ENCODE peak calls at places on chromosomes 1 and 21, in five cellular contexts. I is H9, W is neuronal stem cell, P is H1, V is mesenchymal stem cell. Y is an unnamed sample.

GRCh38 chr1:221801773-221802516 is 60.1 kb upstream of the DUSP10 start:
- DNase-seq in I (no peak), W (no peak), P (peak), V (peak), Y (no peak)

GRCh38 chr1:55823521-55824296 is 608.5 kb upstream of the USP24 start:
- DNase-seq in I (no peak), W (no peak), P (no peak), V (peak), Y (peak)

GRCh38 chr1:93692451-93692861 is 10.8 kb upstream of the BCAR3 start:
- DNase-seq in I (no peak), W (no peak), P (no peak), V (no peak), Y (no peak)

GRCh38 chr21:28627261-28627660 is 365.4 kb downstream of the LTN1 start:
- DNase-seq in I (no peak), W (no peak), P (no peak), V (no peak), Y (no peak)

GRCh38 chr1:161721738-161722343 is 497 bp downstream of the FCRLB start:
- DNase-seq in I (no peak), W (no peak), P (no peak), V (peak), Y (peak)

GRCh38 chr1:55412060-55412459 is 196.9 kb upstream of the USP24 start:
- DNase-seq in I (no peak), W (no peak), P (no peak), V (no peak), Y (no peak)

GRCh38 chr1:198756470-198756869 is 117.6 kb downstream of the PTPRC start:
- DNase-seq in I (no peak), W (no peak), P (no peak), V (peak), Y (no peak)

GRCh38 chr1:31593136-31593665 is 16.9 kb downstream of the TINAGL1 start:
- DNase-seq in I (no peak), W (no peak), P (no peak), V (no peak), Y (no peak)

GRCh38 chr1:1197551-1198422 is 8.6 kb downstream of the TNFRSF18 start:
- DNase-seq in I (peak), W (no peak), P (peak), V (no peak), Y (no peak)

GRCh38 chr1:51664412-51665240 is 47.7 kb downstream of the OSBPL9 start:
- DNase-seq in I (no peak), W (no peak), P (no peak), V (peak), Y (no peak)

GRCh38 chr1:9807541-9807940 is 16.2 kb downstream of the CLSTN1 start:
- DNase-seq in I (peak), W (no peak), P (no peak), V (no peak), Y (no peak)

GRCh38 chr1:62271137-62271536 is 48.1 kb downstream of the KANK4 start:
- DNase-seq in I (no peak), W (no peak), P (no peak), V (no peak), Y (no peak)

GRCh38 chr1:179021873-179022272 is 3.8 kb upstream of the FAM20B start:
- DNase-seq in I (no peak), W (no peak), P (no peak), V (no peak), Y (no peak)

GRCh38 chr1:231626535-231626950 is at the start of gene DISC1:
- DNase-seq in I (peak), W (peak), P (peak), V (peak), Y (peak)

GRCh38 chr1:170657275-170657853 is 6.6 kb upstream of the PRRX1 start:
- DNase-seq in I (no peak), W (no peak), P (no peak), V (no peak), Y (no peak)

GRCh38 chr1:65277605-65278343 is 31.6 kb upstream of the DNAJC6 start:
- DNase-seq in I (no peak), W (no peak), P (no peak), V (no peak), Y (no peak)

GRCh38 chr1:51289676-51290488 is 40.5 kb downstream of the TTC39A start:
- DNase-seq in I (no peak), W (no peak), P (no peak), V (no peak), Y (no peak)

GRCh38 chr21:26136686-26137085 is 33.9 kb downstream of the APP start:
- DNase-seq in I (no peak), W (no peak), P (no peak), V (no peak), Y (no peak)

GRCh38 chr1:44359234-44359937 is 4.3 kb upstream of the ERI3 start:
- DNase-seq in I (no peak), W (no peak), P (no peak), V (no peak), Y (peak)

GRCh38 chr1:31978853-31979400 is 34.7 kb upstream of the KHDRBS1 start:
- DNase-seq in I (peak), W (no peak), P (no peak), V (no peak), Y (no peak)

GRCh38 chr1:6103111-6103853 is 57.6 kb downstream of the KCNAB2 start:
- DNase-seq in I (no peak), W (no peak), P (no peak), V (no peak), Y (no peak)

GRCh38 chr1:110053557-110054428 is 16.7 kb downstream of the ALX3 start:
- DNase-seq in I (peak), W (peak), P (peak), V (peak), Y (peak)

GRCh38 chr1:77375990-77376389 is 94.2 kb downstream of the AK5 start:
- DNase-seq in I (no peak), W (no peak), P (no peak), V (peak), Y (no peak)

GRCh38 chr1:156464335-156464734 is 36.2 kb downstream of the MEF2D start:
- DNase-seq in I (no peak), W (no peak), P (no peak), V (no peak), Y (no peak)

GRCh38 chr1:51264470-51264869 is 28.4 kb downstream of the RNF11 start:
- DNase-seq in I (no peak), W (no peak), P (no peak), V (peak), Y (peak)

GRCh38 chr1:218480137-218480536 is 135.0 kb downstream of the TGFB2 start:
- DNase-seq in I (no peak), W (no peak), P (no peak), V (peak), Y (peak)

GRCh38 chr1:184028854-184029623 is 8.5 kb downstream of the COLGALT2 start:
- DNase-seq in I (no peak), W (no peak), P (no peak), V (no peak), Y (no peak)

GRCh38 chr21:15276243-15276642 is 211.4 kb upstream of the NRIP1 start:
- DNase-seq in I (no peak), W (no peak), P (no peak), V (no peak), Y (peak)

GRCh38 chr21:33071878-33072306 is 2.0 kb downstream of the OLIG1 start:
- DNase-seq in I (peak), W (no peak), P (peak), V (peak), Y (peak)

GRCh38 chr1:32969556-32969955 is 4.9 kb upstream of the RNF19B start:
- DNase-seq in I (no peak), W (no peak), P (no peak), V (no peak), Y (peak)

GRCh38 chr1:19877821-19878636 is 4.2 kb upstream of the OTUD3 start:
- DNase-seq in I (no peak), W (no peak), P (no peak), V (no peak), Y (no peak)

GRCh38 chr21:26445440-26445839 is 127.6 kb downstream of the CYYR1 start:
- DNase-seq in I (no peak), W (no peak), P (no peak), V (peak), Y (no peak)

DNA sequence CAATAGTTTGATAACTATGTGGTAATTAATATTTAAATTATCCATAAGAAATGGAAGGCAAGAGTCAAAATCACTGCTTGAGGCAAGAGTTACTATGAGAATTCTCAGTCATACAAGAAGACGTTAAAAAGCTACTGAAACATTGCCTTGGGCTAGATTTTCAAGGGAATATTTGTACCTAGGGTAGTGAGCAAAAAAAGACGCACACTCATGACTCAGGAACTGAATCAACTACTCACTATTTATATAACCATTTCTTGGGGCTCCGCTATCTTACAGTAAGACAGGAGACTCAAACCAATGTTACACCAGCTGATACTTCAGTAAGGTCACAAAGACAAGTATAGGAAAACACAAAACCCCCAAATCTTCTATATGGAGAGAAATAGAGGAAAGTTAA is 151.5 kb upstream of the RNPC3 start:
- DNase-seq in I (no peak), W (no peak), P (no peak), V (no peak), Y (no peak)
- H3K27ac ChIP-seq in I (no peak), W (no peak), P (no peak), V (peak), Y (no peak)

GRCh38 chr1:208438262-208438661 is 194.1 kb upstream of the PLXNA2 start:
- DNase-seq in I (no peak), W (no peak), P (no peak), V (no peak), Y (no peak)

GRCh38 chr1:208433086-208433485 is 188.9 kb upstream of the PLXNA2 start:
- DNase-seq in I (no peak), W (peak), P (no peak), V (peak), Y (no peak)

GRCh38 chr1:208434008-208434407 is 189.8 kb upstream of the PLXNA2 start:
- DNase-seq in I (no peak), W (no peak), P (no peak), V (peak), Y (no peak)

GRCh38 chr1:208432346-208432745 is 188.2 kb upstream of the PLXNA2 start:
- DNase-seq in I (no peak), W (no peak), P (no peak), V (no peak), Y (no peak)

DNA sequence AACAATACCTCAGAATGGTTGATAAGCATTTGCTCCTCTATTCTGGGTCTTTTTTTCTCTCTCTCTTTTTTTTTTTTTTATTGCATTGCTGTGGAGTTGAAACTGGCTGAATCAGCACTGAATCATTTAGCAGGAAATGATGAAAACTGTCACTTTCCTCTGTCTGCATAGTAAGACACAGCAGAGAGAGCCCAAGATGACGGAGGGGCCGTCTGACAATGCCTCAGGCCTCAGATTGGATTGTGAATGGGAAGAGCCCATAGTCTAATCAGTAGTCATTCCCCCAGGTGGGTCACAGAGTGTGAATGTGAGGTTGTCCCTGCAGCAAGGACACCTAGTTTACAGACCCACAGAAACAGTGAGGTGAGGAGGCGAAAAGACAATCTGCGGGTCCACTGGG is 193.2 kb upstream of the PLXNA2 start:
- DNase-seq in I (no peak), W (no peak), P (no peak), V (peak), Y (no peak)
- H3K4me2 ChIP-seq in I (no peak), W (no peak), P (no peak), V (no peak), Y (no peak)

DNA sequence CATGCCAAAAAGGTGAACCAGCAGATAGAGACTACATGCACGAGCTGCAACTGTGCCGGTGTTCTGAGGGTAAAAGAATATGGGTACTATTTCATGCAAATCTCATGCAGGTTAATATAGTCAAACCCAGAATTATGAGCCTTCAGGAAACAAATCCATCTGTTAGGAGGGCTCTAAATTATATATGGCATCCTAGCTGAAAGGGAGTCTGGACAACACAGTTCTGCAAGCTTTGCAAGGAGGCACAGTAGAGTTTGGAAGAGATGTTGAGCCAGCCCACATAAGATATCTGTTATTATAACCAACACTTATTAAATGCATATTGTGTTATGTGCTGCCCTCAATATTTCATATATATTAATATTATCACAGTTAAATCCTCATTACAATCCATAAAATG is 50.5 kb upstream of the PALMD start:
- DNase-seq in I (no peak), W (no peak), P (no peak), V (no peak), Y (no peak)
- H2BK12ac ChIP-seq in I (no peak), W (no peak), P (no peak), V (no peak), Y (no peak)

GRCh38 chr1:23098463-23099170 is 70.0 kb downstream of the LUZP1 start:
- DNase-seq in I (peak), W (peak), P (peak), V (peak), Y (peak)

GRCh38 chr1:23101891-23102688 is 66.6 kb downstream of the LUZP1 start:
- DNase-seq in I (no peak), W (no peak), P (no peak), V (peak), Y (no peak)

GRCh38 chr1:23101101-23101827 is 67.4 kb downstream of the LUZP1 start:
- DNase-seq in I (no peak), W (no peak), P (no peak), V (peak), Y (no peak)

GRCh38 chr1:23099171-23099536 is 69.5 kb downstream of the LUZP1 start:
- DNase-seq in I (no peak), W (no peak), P (no peak), V (no peak), Y (no peak)

GRCh38 chr1:23100074-23100748 is 68.4 kb downstream of the LUZP1 start:
- DNase-seq in I (no peak), W (peak), P (no peak), V (peak), Y (peak)
- H3K27ac ChIP-seq in I (no peak), W (peak), P (no peak), V (peak), Y (peak)

GRCh38 chr1:66435541-66435940 is 98.4 kb upstream of the SGIP1 start:
- DNase-seq in I (no peak), W (no peak), P (no peak), V (no peak), Y (no peak)

GRCh38 chr1:66437136-66437401 is 96.9 kb upstream of the SGIP1 start:
- DNase-seq in I (no peak), W (no peak), P (no peak), V (no peak), Y (no peak)

GRCh38 chr1:66439028-66439427 is 94.9 kb upstream of the SGIP1 start:
- DNase-seq in I (no peak), W (no peak), P (no peak), V (no peak), Y (peak)

GRCh38 chr1:66436378-66437135 is 97.4 kb upstream of the SGIP1 start:
- DNase-seq in I (no peak), W (no peak), P (no peak), V (no peak), Y (peak)

GRCh38 chr1:66438062-66438970 is 95.6 kb upstream of the SGIP1 start:
- DNase-seq in I (no peak), W (no peak), P (no peak), V (no peak), Y (no peak)
- H3K4me2 ChIP-seq in I (no peak), W (no peak), P (no peak), V (no peak), Y (no peak)